ENCODE peak calls at places on chromosomes 2 and 18, in eight cellular contexts. H, W, M, C, Z, J, L and A are unnamed samples.

GRCh38 chr2:70887550-70888229 is 48.0 kb upstream of the ATP6V1B1 start:
- DNase-seq in C (no peak), Z (no peak), W (no peak), J (no peak), L (no peak), H (no peak), M (peak), A (no peak)

GRCh38 chr2:3503046-3503445 is 16.3 kb downstream of the ADI1 start:
- DNase-seq in H (no peak), W (no peak), M (no peak), C (no peak), L (no peak), J (no peak), Z (no peak), A (no peak)

GRCh38 chr2:62293151-62293489 is 97.2 kb downstream of the B3GNT2 start:
- DNase-seq in W (no peak), J (no peak), Z (no peak), C (no peak), M (no peak), H (no peak), L (no peak), A (no peak)

GRCh38 chr2:127090281-127091128 is 16.4 kb downstream of the BIN1 start:
- DNase-seq in L (no peak), W (no peak), M (no peak), J (no peak), Z (no peak), C (no peak), H (no peak), A (no peak)

GRCh38 chr2:9110893-9111569 is 95.6 kb upstream of the ASAP2 start:
- DNase-seq in C (no peak), M (peak), L (peak), W (no peak), H (no peak), J (no peak), Z (no peak), A (no peak)

GRCh38 chr2:115558725-115559124 is 1116.3 kb downstream of the DPP10 start:
- DNase-seq in C (no peak), J (no peak), M (no peak), H (no peak), W (no peak), Z (no peak), L (no peak), A (no peak)

GRCh38 chr2:185645529-185645928 is 93.1 kb upstream of the FSIP2 start:
- DNase-seq in M (no peak), Z (no peak), L (no peak), J (no peak), W (no peak), H (no peak), C (no peak), A (no peak)

GRCh38 chr2:182767578-182767977 is 51.5 kb downstream of the DNAJC10 start:
- DNase-seq in L (no peak), H (no peak), Z (no peak), M (peak), J (no peak), W (no peak), C (no peak), A (peak)

GRCh38 chr2:29455202-29455885 is 340.1 kb downstream of the CLIP4 start:
- DNase-seq in Z (no peak), W (no peak), H (no peak), M (no peak), C (no peak), L (no peak), J (no peak), A (no peak)

GRCh38 chr2:121777699-121778058 is 22.2 kb downstream of the TSN start:
- DNase-seq in J (no peak), C (no peak), L (no peak), Z (no peak), W (peak), M (no peak), H (no peak), A (no peak)

GRCh38 chr2:98505311-98505808 is 60.7 kb downstream of the INPP4A start:
- DNase-seq in W (no peak), L (peak), C (no peak), J (no peak), M (no peak), H (no peak), Z (no peak), A (no peak)

GRCh38 chr2:166539340-166540162 is 45.5 kb upstream of the SCN7A start:
- DNase-seq in H (peak), W (peak), C (peak), L (no peak), Z (peak), M (peak), J (peak), A (peak)

GRCh38 chr2:173134703-173135102 is 59.1 kb downstream of the MAP3K20 start:
- DNase-seq in L (no peak), W (no peak), C (no peak), M (no peak), Z (no peak), H (no peak), J (peak), A (no peak)

GRCh38 chr2:219119422-219120043 is 41.1 kb downstream of the NHEJ1 start:
- DNase-seq in W (no peak), H (peak), Z (peak), C (peak), M (peak), J (no peak), L (peak), A (peak)

GRCh38 chr18:21894619-21895367 is 154.2 kb downstream of the MIB1 start:
- DNase-seq in C (no peak), M (no peak), W (no peak), J (peak), Z (no peak), H (no peak), L (no peak), A (no peak)

GRCh38 chr2:26068602-26069298 is 34.9 kb downstream of the RAB10 start:
- DNase-seq in J (peak), W (peak), Z (peak), M (peak), H (peak), L (peak), C (no peak), A (peak)

GRCh38 chr18:57737661-57738060 is 65.5 kb downstream of the ATP8B1 start:
- DNase-seq in H (no peak), L (no peak), J (peak), M (no peak), Z (no peak), C (peak), W (peak), A (no peak)

GRCh38 chr18:79454034-79454735 is 58.5 kb downstream of the NFATC1 start:
- DNase-seq in M (no peak), L (no peak), Z (no peak), W (no peak), C (no peak), H (no peak), J (no peak), A (no peak)

GRCh38 chr2:171287606-171288005 is 126.9 kb upstream of the TLK1 start:
- DNase-seq in L (no peak), J (no peak), Z (no peak), W (no peak), H (no peak), M (no peak), C (no peak), A (no peak)

GRCh38 chr2:176122266-176122632 is 270 bp upstream of the HOXD9 start:
- DNase-seq in J (no peak), W (no peak), C (no peak), L (no peak), H (no peak), Z (no peak), M (no peak), A (no peak)

GRCh38 chr2:12057436-12058166 is 311.2 kb downstream of the LPIN1 start:
- DNase-seq in H (no peak), L (peak), J (no peak), Z (no peak), M (no peak), W (no peak), C (no peak), A (no peak)

GRCh38 chr2:162890690-162891311 is 52.2 kb upstream of the KCNH7 start:
- DNase-seq in J (peak), M (peak), Z (no peak), W (peak), C (no peak), L (no peak), H (no peak), A (no peak)

GRCh38 chr18:43665239-43665788 is 388.0 kb upstream of the SYT4 start:
- DNase-seq in Z (no peak), M (no peak), H (no peak), L (peak), C (no peak), W (peak), J (peak), A (no peak)

GRCh38 chr2:42167458-42167857 is 1.7 kb upstream of the EML4 start:
- DNase-seq in H (no peak), W (no peak), C (no peak), Z (no peak), J (no peak), M (no peak), L (no peak), A (no peak)

GRCh38 chr2:128362889-128363228 is 44.2 kb upstream of the HS6ST1 start:
- DNase-seq in C (no peak), H (no peak), M (no peak), W (peak), Z (no peak), J (peak), L (peak), A (no peak)

GRCh38 chr18:24231773-24232735 is 93.2 kb downstream of the CABYR start:
- DNase-seq in J (no peak), C (no peak), H (no peak), L (no peak), Z (no peak), W (no peak), M (no peak), A (no peak)

GRCh38 chr2:174563530-174564282 is 33.9 kb downstream of the WIPF1 start:
- DNase-seq in H (no peak), Z (no peak), W (no peak), C (no peak), M (no peak), J (no peak), L (no peak), A (no peak)

GRCh38 chr2:219073413-219074129 is 12.8 kb upstream of the IHH start:
- DNase-seq in L (no peak), H (no peak), C (no peak), J (peak), W (peak), Z (no peak), M (peak), A (no peak)

GRCh38 chr2:128308284-128308731 is 10.4 kb downstream of the HS6ST1 start:
- DNase-seq in J (no peak), Z (no peak), C (no peak), W (no peak), M (no peak), H (no peak), L (no peak), A (no peak)

GRCh38 chr2:240135706-240136012 is 446 bp downstream of the COPS9 start:
- DNase-seq in J (no peak), W (no peak), L (no peak), C (no peak), H (no peak), M (no peak), Z (no peak), A (no peak)

GRCh38 chr2:103132536-103133217 is 370.8 kb downstream of the TMEM182 start:
- DNase-seq in W (no peak), C (no peak), Z (no peak), J (no peak), L (no peak), M (no peak), H (no peak), A (no peak)

GRCh38 chr2:224293976-224294375 is 107.9 kb downstream of the FAM124B start:
- DNase-seq in C (no peak), L (no peak), W (no peak), M (no peak), J (no peak), Z (no peak), H (no peak), A (no peak)